ENCODE peak calls at places on chromosomes 1 and 21, in four cellular contexts. One of them, this sample, is unnamed.

GRCh38 chr1:244319283-244320132 is 132.2 kb downstream of the ADSS2 start:
- DNase-seq in H1: no peak
- DNase-seq in K562: no peak
- DNase-seq in HepG2: no peak
- DNase-seq in this sample: peak

GRCh38 chr21:25963186-25963585 is 207.4 kb downstream of the APP start:
- DNase-seq in H1: no peak
- DNase-seq in K562: no peak
- DNase-seq in HepG2: no peak
- DNase-seq in this sample: no peak

GRCh38 chr1:230107941-230108340 is 40.9 kb downstream of the GALNT2 start:
- DNase-seq in H1: no peak
- DNase-seq in K562: no peak
- DNase-seq in HepG2: no peak
- DNase-seq in this sample: no peak

GRCh38 chr1:159879977-159880376 is 17.5 kb upstream of the VSIG8 start:
- DNase-seq in H1: no peak
- DNase-seq in K562: peak
- DNase-seq in HepG2: no peak
- DNase-seq in this sample: no peak

GRCh38 chr1:189336115-189337100 is 1141.3 kb downstream of the BRINP3 start:
- DNase-seq in H1: no peak
- DNase-seq in K562: no peak
- DNase-seq in HepG2: peak
- DNase-seq in this sample: no peak

GRCh38 chr1:27719286-27720251 is 6.2 kb upstream of the FAM76A start:
- DNase-seq in H1: no peak
- DNase-seq in K562: no peak
- DNase-seq in HepG2: no peak
- DNase-seq in this sample: no peak

GRCh38 chr1:2988256-2988655 is 33.0 kb upstream of the ACTRT2 start:
- DNase-seq in H1: no peak
- DNase-seq in K562: no peak
- DNase-seq in HepG2: no peak
- DNase-seq in this sample: no peak

GRCh38 chr1:89589515-89589914 is 43.4 kb upstream of the LRRC8C start:
- DNase-seq in H1: no peak
- DNase-seq in K562: no peak
- DNase-seq in HepG2: no peak
- DNase-seq in this sample: no peak

GRCh38 chr1:88935522-88936222 is 44.3 kb upstream of the GTF2B start:
- DNase-seq in H1: no peak
- DNase-seq in K562: peak
- DNase-seq in HepG2: peak
- DNase-seq in this sample: no peak

GRCh38 chr1:208154679-208155078 is 89.5 kb downstream of the PLXNA2 start:
- DNase-seq in H1: no peak
- DNase-seq in K562: no peak
- DNase-seq in HepG2: no peak
- DNase-seq in this sample: no peak

GRCh38 chr1:49104575-49104974 is 327.9 kb upstream of the BEND5 start:
- DNase-seq in H1: no peak
- DNase-seq in K562: no peak
- DNase-seq in HepG2: no peak
- DNase-seq in this sample: no peak

GRCh38 chr1:101006553-101006952 is 19.0 kb downstream of the DPH5 start:
- DNase-seq in H1: no peak
- DNase-seq in K562: no peak
- DNase-seq in HepG2: peak
- DNase-seq in this sample: no peak

GRCh38 chr1:214854126-214854875 is 228.2 kb upstream of the KCNK2 start:
- DNase-seq in H1: no peak
- DNase-seq in K562: no peak
- DNase-seq in HepG2: no peak
- DNase-seq in this sample: no peak

GRCh38 chr1:81174052-81174451 is 626.7 kb upstream of the ADGRL2 start:
- DNase-seq in H1: no peak
- DNase-seq in K562: no peak
- DNase-seq in HepG2: no peak
- DNase-seq in this sample: no peak

GRCh38 chr1:195899762-195900352 is 708.4 kb downstream of the KCNT2 start:
- DNase-seq in H1: no peak
- DNase-seq in K562: peak
- DNase-seq in HepG2: no peak
- DNase-seq in this sample: no peak

GRCh38 chr1:117014209-117014608 is 12.6 kb downstream of the CD101 start:
- DNase-seq in H1: no peak
- DNase-seq in K562: no peak
- DNase-seq in HepG2: no peak
- DNase-seq in this sample: no peak

GRCh38 chr21:42627527-42628289 is 25.7 kb upstream of the PDE9A start:
- DNase-seq in H1: no peak
- DNase-seq in K562: no peak
- DNase-seq in HepG2: no peak
- DNase-seq in this sample: no peak

GRCh38 chr1:204041232-204041767 is 31.6 kb upstream of the SOX13 start:
- DNase-seq in H1: no peak
- DNase-seq in K562: no peak
- DNase-seq in HepG2: no peak
- DNase-seq in this sample: no peak

GRCh38 chr1:180246579-180246978 is 16.5 kb downstream of the LHX4 start:
- DNase-seq in H1: no peak
- DNase-seq in K562: no peak
- DNase-seq in HepG2: no peak
- DNase-seq in this sample: no peak

GRCh38 chr1:237712082-237712481 is 178.6 kb downstream of the ZP4 start:
- DNase-seq in H1: no peak
- DNase-seq in K562: no peak
- DNase-seq in HepG2: no peak
- DNase-seq in this sample: no peak

GRCh38 chr21:17391811-17392340 is 121.0 kb upstream of the CXADR start:
- DNase-seq in H1: no peak
- DNase-seq in K562: no peak
- DNase-seq in HepG2: no peak
- DNase-seq in this sample: no peak

GRCh38 chr1:27993241-27993640 is 33.5 kb downstream of the XKR8 start:
- DNase-seq in H1: no peak
- DNase-seq in K562: no peak
- DNase-seq in HepG2: no peak
- DNase-seq in this sample: no peak

GRCh38 chr1:226308166-226308722 is 720 bp downstream of the LIN9 start:
- DNase-seq in H1: no peak
- DNase-seq in K562: peak
- DNase-seq in HepG2: no peak
- DNase-seq in this sample: no peak

GRCh38 chr1:233229291-233229690 is 66.2 kb downstream of the PCNX2 start:
- DNase-seq in H1: no peak
- DNase-seq in K562: no peak
- DNase-seq in HepG2: no peak
- DNase-seq in this sample: no peak

GRCh38 chr1:61079898-61080336 is 2.4 kb upstream of the NFIA start:
- DNase-seq in H1: peak
- DNase-seq in K562: peak
- DNase-seq in HepG2: peak
- DNase-seq in this sample: no peak

DNA sequence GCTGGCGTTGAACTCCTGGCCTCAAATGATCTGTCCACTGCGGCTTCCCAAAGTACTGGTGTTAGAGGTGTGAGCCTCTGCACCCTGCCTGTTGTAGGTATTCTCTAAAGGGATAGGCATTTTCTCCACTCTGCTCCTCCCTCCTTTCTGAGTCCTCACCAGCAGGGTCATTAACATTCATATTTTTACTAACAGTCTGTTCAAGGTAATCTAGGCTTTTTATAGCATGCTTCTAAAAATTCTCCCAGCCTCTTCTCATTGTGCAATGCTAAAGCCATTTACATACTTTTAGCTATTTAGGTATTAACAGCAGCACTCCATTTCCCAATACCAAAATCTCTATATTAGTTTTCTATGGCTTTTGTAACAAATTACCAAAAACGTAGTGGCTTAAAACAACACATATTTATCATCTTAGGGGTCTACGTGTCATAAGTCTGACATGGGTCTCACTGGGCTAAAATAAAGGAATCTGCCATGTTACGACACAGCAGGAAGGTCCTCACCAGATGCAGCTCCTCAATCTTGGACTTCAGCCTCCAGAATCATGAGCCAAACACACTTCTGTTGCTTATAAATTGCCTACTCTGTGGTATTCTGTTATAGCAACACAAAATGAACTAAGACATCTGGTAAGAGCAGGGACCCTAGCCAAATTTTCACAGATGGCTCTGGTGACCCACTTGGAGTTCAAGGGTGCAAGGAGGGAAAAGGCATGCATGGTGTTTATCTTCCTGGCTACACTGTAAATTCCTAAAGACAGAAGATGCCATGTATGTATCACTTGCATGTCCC is 2.9 kb upstream of the SLC2A7 start:
- DNase-seq in H1: no peak
- DNase-seq in K562: no peak
- DNase-seq in HepG2: no peak
- DNase-seq in this sample: no peak
- TF ChIP-seq CBX5 in H1: no peak
- TF ChIP-seq CBX5 in K562: no peak
- TF ChIP-seq CBX5 in HepG2: no peak
- TF ChIP-seq CBX5 in this sample: no peak

GRCh38 chr1:29551123-29551522 is 314.8 kb downstream of the PTPRU start:
- DNase-seq in H1: no peak
- DNase-seq in K562: no peak
- DNase-seq in HepG2: no peak
- DNase-seq in this sample: no peak

GRCh38 chr1:29548091-29548490 is 311.8 kb downstream of the PTPRU start:
- DNase-seq in H1: no peak
- DNase-seq in K562: no peak
- DNase-seq in HepG2: no peak
- DNase-seq in this sample: no peak

GRCh38 chr1:29547300-29547699 is 311.0 kb downstream of the PTPRU start:
- DNase-seq in H1: no peak
- DNase-seq in K562: no peak
- DNase-seq in HepG2: no peak
- DNase-seq in this sample: no peak

GRCh38 chr1:29550119-29550841 is 314.0 kb downstream of the PTPRU start:
- DNase-seq in H1: no peak
- DNase-seq in K562: no peak
- DNase-seq in HepG2: no peak
- DNase-seq in this sample: no peak

GRCh38 chr1:29549001-29549400 is 312.7 kb downstream of the PTPRU start:
- DNase-seq in H1: no peak
- DNase-seq in K562: no peak
- DNase-seq in HepG2: no peak
- DNase-seq in this sample: no peak
- TF ChIP-seq CBX5 in H1: no peak
- TF ChIP-seq CBX5 in K562: no peak
- TF ChIP-seq CBX5 in HepG2: no peak
- TF ChIP-seq CBX5 in this sample: no peak

GRCh38 chr1:42723511-42723910 is 16.5 kb downstream of the CLDN19 start:
- DNase-seq in H1: no peak
- DNase-seq in K562: no peak
- DNase-seq in HepG2: no peak
- DNase-seq in this sample: no peak

GRCh38 chr1:42721926-42722325 is 18.1 kb downstream of the CLDN19 start:
- DNase-seq in H1: no peak
- DNase-seq in K562: no peak
- DNase-seq in HepG2: no peak
- DNase-seq in this sample: no peak

GRCh38 chr1:42720868-42721267 is 19.2 kb downstream of the CLDN19 start:
- DNase-seq in H1: no peak
- DNase-seq in K562: no peak
- DNase-seq in HepG2: peak
- DNase-seq in this sample: no peak
- TF ChIP-seq CBX5 in H1: no peak
- TF ChIP-seq CBX5 in K562: no peak
- TF ChIP-seq CBX5 in HepG2: no peak
- TF ChIP-seq CBX5 in this sample: no peak

DNA sequence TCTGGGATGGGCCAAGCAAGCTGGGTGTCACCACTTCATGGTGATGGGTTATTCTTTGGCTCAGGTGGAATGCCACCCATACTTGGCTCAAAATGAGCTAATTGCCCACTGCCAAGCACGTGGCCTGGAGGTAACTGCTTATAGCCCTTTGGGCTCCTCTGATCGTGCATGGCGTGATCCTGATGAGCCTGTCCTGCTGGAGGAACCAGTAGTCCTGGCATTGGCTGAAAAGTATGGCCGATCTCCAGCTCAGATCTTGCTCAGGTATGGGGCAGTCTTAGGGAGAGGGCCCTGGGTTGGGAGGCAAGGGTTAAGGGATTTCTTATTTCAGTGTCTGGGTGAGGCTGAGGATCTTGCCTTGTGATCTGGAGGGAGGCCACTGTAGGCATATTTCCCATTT is 15.4 kb upstream of the NASP start:
- DNase-seq in H1: no peak
- DNase-seq in K562: no peak
- DNase-seq in HepG2: no peak
- DNase-seq in this sample: no peak
- TF ChIP-seq CBX5 in H1: no peak
- TF ChIP-seq CBX5 in K562: no peak
- TF ChIP-seq CBX5 in HepG2: no peak
- TF ChIP-seq CBX5 in this sample: no peak

GRCh38 chr1:30659702-30660101 is 63.7 kb downstream of the MATN1 start:
- DNase-seq in H1: no peak
- DNase-seq in K562: no peak
- DNase-seq in HepG2: no peak
- DNase-seq in this sample: no peak
- TF ChIP-seq CBX5 in H1: no peak
- TF ChIP-seq CBX5 in K562: no peak
- TF ChIP-seq CBX5 in HepG2: no peak
- TF ChIP-seq CBX5 in this sample: no peak

GRCh38 chr1:51639694-51640093 is 22.8 kb downstream of the OSBPL9 start:
- DNase-seq in H1: no peak
- DNase-seq in K562: no peak
- DNase-seq in HepG2: no peak
- DNase-seq in this sample: no peak
- TF ChIP-seq CBX5 in H1: no peak
- TF ChIP-seq CBX5 in K562: no peak
- TF ChIP-seq CBX5 in HepG2: no peak
- TF ChIP-seq CBX5 in this sample: no peak

GRCh38 chr1:201191723-201192477 is 1.3 kb downstream of the IGFN1 start:
- DNase-seq in H1: no peak
- DNase-seq in K562: peak
- DNase-seq in HepG2: no peak
- DNase-seq in this sample: no peak
- TF ChIP-seq CBX5 in H1: no peak
- TF ChIP-seq CBX5 in K562: no peak
- TF ChIP-seq CBX5 in HepG2: no peak
- TF ChIP-seq CBX5 in this sample: no peak